ENCODE peak calls at places on chromosomes 13 and 19, in six cellular contexts. One of them, this sample, is unnamed.
A peak's percentile ranks its signal among the peaks of the same experiment; 100 is the strongest.

GRCh38 chr19:27971071-27971470 is 1241.9 kb downstream of the UQCRFS1 start:
- DNase-seq in stomach: no peak
- DNase-seq in transverse colon: no peak
- DNase-seq in tibial nerve: no peak
- DNase-seq in K562: no peak
- DNase-seq in ovary: no peak
- DNase-seq in this sample: no peak

GRCh38 chr13:81318231-81319019 is 977.5 kb upstream of the SPRY2 start:
- DNase-seq in tibial nerve: no peak
- DNase-seq in transverse colon: no peak
- DNase-seq in stomach: no peak
- DNase-seq in K562: no peak
- DNase-seq in ovary: no peak
- DNase-seq in this sample: no peak

GRCh38 chr19:36916991-36917390 is 859 bp downstream of the ZNF568 start:
- DNase-seq in tibial nerve: no peak
- DNase-seq in ovary: no peak
- DNase-seq in K562: no peak
- DNase-seq in stomach: no peak
- DNase-seq in transverse colon: no peak
- DNase-seq in this sample: no peak

GRCh38 chr13:85970727-85971126 is 171.5 kb upstream of the SLITRK6 start:
- DNase-seq in tibial nerve: no peak
- DNase-seq in stomach: no peak
- DNase-seq in K562: no peak
- DNase-seq in ovary: no peak
- DNase-seq in transverse colon: no peak
- DNase-seq in this sample: no peak

GRCh38 chr13:88674841-88675240 is 1003.7 kb downstream of the SLITRK5 start:
- DNase-seq in K562: no peak
- DNase-seq in transverse colon: no peak
- DNase-seq in stomach: no peak
- DNase-seq in tibial nerve: no peak
- DNase-seq in ovary: no peak
- DNase-seq in this sample: no peak

GRCh38 chr13:113157206-113157928 is 1.1 kb upstream of the PROZ start:
- DNase-seq in tibial nerve: no peak
- DNase-seq in ovary: no peak
- DNase-seq in K562: no peak
- DNase-seq in stomach: no peak
- DNase-seq in transverse colon: no peak
- DNase-seq in this sample: no peak

GRCh38 chr13:77460195-77460594 is 75.3 kb upstream of the SCEL start:
- DNase-seq in stomach: peak; percentile 39
- DNase-seq in tibial nerve: peak; percentile 27
- DNase-seq in transverse colon: no peak
- DNase-seq in K562: no peak
- DNase-seq in ovary: no peak
- DNase-seq in this sample: peak; percentile 69

GRCh38 chr13:40609972-40610726 is 56.3 kb downstream of the FOXO1 start:
- DNase-seq in transverse colon: peak; percentile 30
- DNase-seq in stomach: no peak
- DNase-seq in ovary: no peak
- DNase-seq in K562: no peak
- DNase-seq in tibial nerve: no peak
- DNase-seq in this sample: no peak

GRCh38 chr13:44921931-44922758 is 67.1 kb downstream of the NUFIP1 start:
- DNase-seq in stomach: peak; percentile 64
- DNase-seq in tibial nerve: peak; percentile 54
- DNase-seq in K562: no peak
- DNase-seq in ovary: no peak
- DNase-seq in transverse colon: peak; percentile 31
- DNase-seq in this sample: peak; percentile 79

GRCh38 chr13:48405865-48406264 is 7.0 kb downstream of the LPAR6 start:
- DNase-seq in transverse colon: no peak
- DNase-seq in stomach: no peak
- DNase-seq in ovary: no peak
- DNase-seq in tibial nerve: no peak
- DNase-seq in K562: no peak
- DNase-seq in this sample: no peak

GRCh38 chr13:45670481-45670880 is 31.6 kb upstream of the CBY2 start:
- DNase-seq in ovary: no peak
- DNase-seq in stomach: no peak
- DNase-seq in transverse colon: no peak
- DNase-seq in tibial nerve: no peak
- DNase-seq in K562: no peak
- DNase-seq in this sample: no peak

DNA sequence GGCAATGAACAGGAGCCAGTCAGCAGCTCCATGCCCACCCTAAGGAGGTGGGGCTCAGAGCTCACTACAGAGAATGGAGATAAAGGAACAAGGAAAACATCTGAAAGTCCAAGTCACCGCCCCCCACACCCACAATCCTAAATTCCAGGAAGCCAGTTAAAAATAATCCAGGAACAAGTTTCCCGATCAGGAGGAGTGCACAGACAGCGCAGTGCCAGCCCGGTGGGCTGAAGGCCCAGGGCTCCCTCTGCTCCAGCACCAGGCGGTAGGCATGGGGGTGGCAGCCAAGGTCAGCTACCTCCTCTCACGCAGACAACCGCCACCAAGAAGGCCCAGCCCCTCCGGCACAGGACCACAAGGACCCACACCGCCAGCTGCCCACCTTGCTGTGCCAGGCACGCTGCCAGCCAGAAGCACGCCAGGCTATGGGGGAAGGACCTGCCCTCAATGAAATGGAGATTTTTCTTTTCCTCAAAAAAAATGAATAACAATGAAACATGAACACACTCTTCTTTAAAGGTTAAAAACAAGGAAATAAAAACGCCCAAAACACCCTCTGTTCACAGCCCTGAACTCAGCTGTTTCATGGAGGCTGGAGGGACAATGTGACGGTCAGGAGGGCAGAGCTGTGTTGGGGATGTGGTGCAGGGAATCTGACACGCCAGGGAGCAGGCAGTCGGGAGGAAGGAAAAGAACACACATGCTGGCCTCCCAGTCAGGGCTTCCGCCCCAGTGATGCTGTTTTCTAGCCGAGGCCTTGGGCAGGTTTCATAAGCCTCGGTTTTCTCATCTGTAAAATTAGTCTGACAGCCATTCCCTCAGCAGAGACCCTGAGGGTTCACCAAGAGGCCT is 11.0 kb downstream of the STK24 start:
- DNase-seq in tibial nerve: no peak
- DNase-seq in stomach: peak; percentile 31
- DNase-seq in K562: no peak
- DNase-seq in transverse colon: peak; percentile 77
- DNase-seq in ovary: peak; percentile 49
- DNase-seq in this sample: peak; percentile 68
- H3K4me3 ChIP-seq in tibial nerve: no peak overlapping the region
- H3K4me3 ChIP-seq in stomach: no peak overlapping the region
- H3K4me3 ChIP-seq in K562: no peak overlapping the region
- H3K4me3 ChIP-seq in transverse colon: peak overlapping the region; percentile 31
- H3K4me3 ChIP-seq in ovary: no peak overlapping the region
- H3K4me3 ChIP-seq in this sample: no peak overlapping the region

GRCh38 chr19:35410487-35410886 is 37.6 kb upstream of the FFAR2 start:
- DNase-seq in tibial nerve: no peak
- DNase-seq in stomach: no peak
- DNase-seq in ovary: no peak
- DNase-seq in transverse colon: no peak
- DNase-seq in K562: no peak
- DNase-seq in this sample: no peak

GRCh38 chr19:35404879-35405622 is 34.2 kb downstream of the GPR42 start:
- DNase-seq in tibial nerve: no peak
- DNase-seq in transverse colon: peak; percentile 51
- DNase-seq in ovary: no peak
- DNase-seq in K562: peak; percentile 20
- DNase-seq in stomach: peak; percentile 37
- DNase-seq in this sample: no peak

GRCh38 chr19:35409191-35409590 is 38.3 kb downstream of the GPR42 start:
- DNase-seq in stomach: no peak
- DNase-seq in tibial nerve: no peak
- DNase-seq in K562: no peak
- DNase-seq in transverse colon: no peak
- DNase-seq in ovary: no peak
- DNase-seq in this sample: no peak

GRCh38 chr19:35407619-35408018 is 36.8 kb downstream of the GPR42 start:
- DNase-seq in transverse colon: no peak
- DNase-seq in ovary: no peak
- DNase-seq in tibial nerve: no peak
- DNase-seq in K562: no peak
- DNase-seq in stomach: no peak
- DNase-seq in this sample: no peak

DNA sequence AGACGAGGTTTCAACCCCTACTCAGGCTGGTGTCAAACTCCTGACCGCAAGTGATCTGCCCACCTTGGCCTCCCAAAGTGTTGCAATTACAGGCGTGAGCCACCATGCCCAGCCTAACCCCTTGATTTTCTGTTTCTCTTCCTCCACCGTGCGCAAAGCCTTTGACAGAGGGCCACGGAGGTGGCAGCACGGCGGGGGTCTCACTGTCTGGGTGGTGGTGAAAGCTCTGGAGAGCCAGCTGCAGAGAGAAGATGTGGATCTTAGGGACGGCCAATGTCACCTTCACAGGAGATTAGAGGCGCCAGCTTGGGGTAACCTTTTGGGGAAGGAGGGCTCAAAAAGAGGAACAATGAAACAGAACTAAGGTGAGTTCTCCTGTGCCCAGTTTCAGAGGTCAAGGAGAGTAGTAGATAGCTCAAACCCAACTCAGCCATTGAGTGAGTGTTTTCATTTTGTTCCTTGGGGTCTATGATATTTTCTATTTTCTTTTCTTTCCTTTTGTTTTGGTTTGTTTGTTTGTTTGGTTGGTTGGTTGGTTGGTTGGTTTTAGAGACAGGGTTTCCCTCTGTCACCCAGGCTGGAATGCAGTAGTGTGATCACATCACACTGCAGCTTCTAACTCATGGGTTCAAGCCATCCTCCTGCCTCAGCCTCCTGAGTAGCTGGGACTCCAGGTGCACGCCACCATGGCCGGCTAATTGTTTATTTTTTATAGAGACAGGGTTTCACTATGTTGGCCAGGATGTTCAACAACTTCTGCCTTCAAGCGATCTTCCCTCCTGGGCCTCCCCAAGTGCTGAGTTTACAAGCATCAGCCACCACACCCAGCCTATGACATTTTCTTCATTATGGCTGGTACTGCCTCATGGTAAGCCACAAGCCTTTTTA is 37.7 kb downstream of the GPR42 start:
- DNase-seq in transverse colon: no peak
- DNase-seq in stomach: no peak
- DNase-seq in K562: no peak
- DNase-seq in tibial nerve: no peak
- DNase-seq in ovary: no peak
- DNase-seq in this sample: no peak
- TF ChIP-seq EP300 in transverse colon: no peak
- TF ChIP-seq EP300 in stomach: no peak
- TF ChIP-seq EP300 in K562: no peak
- TF ChIP-seq EP300 in tibial nerve: no peak
- TF ChIP-seq EP300 in ovary: no peak
- TF ChIP-seq EP300 in this sample: no peak

DNA sequence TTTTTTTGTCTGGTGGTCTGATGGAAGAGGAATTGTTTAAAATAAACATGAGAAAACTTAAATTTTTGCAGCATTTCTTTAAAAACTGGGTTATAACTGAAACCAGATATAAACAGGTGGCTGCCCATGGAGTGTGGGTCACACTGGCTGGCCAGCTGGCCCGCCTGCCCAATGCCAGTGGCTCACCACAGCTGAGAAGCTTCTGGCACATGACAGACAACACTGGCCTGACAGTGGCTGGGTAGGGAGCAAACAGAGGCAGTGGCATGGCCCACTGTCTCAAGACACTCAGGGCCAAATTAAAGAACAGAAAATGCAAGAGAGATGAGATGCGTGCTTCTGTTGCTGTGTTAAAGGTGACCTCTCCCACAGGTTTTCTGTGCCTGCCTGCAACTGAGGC is 3.1 kb upstream of the SLC35E1 start:
- DNase-seq in stomach: no peak
- DNase-seq in ovary: no peak
- DNase-seq in K562: no peak
- DNase-seq in tibial nerve: no peak
- DNase-seq in transverse colon: no peak
- DNase-seq in this sample: no peak
- H3K4me3 ChIP-seq in stomach: no peak overlapping the region
- H3K4me3 ChIP-seq in ovary: no peak overlapping the region
- H3K4me3 ChIP-seq in K562: no peak overlapping the region
- H3K4me3 ChIP-seq in tibial nerve: no peak overlapping the region
- H3K4me3 ChIP-seq in transverse colon: no peak overlapping the region
- H3K4me3 ChIP-seq in this sample: no peak overlapping the region

GRCh38 chr19:55160986-55161365 is 3.4 kb upstream of the TNNI3 start:
- DNase-seq in K562: peak; percentile 25
- DNase-seq in stomach: no peak
- DNase-seq in tibial nerve: no peak
- DNase-seq in ovary: no peak
- DNase-seq in transverse colon: no peak
- DNase-seq in this sample: no peak

GRCh38 chr19:55160128-55160985 is 2.8 kb upstream of the TNNI3 start:
- DNase-seq in ovary: peak; percentile 44
- DNase-seq in transverse colon: peak; percentile 91
- DNase-seq in tibial nerve: peak; percentile 45
- DNase-seq in stomach: peak; percentile 93
- DNase-seq in K562: peak; percentile 92
- DNase-seq in this sample: peak; percentile 86

GRCh38 chr19:55158423-55158822 is 891 bp upstream of the TNNI3 start:
- DNase-seq in tibial nerve: no peak
- DNase-seq in stomach: no peak
- DNase-seq in ovary: no peak
- DNase-seq in K562: peak; percentile 8
- DNase-seq in transverse colon: no peak
- DNase-seq in this sample: no peak

GRCh38 chr19:55158848-55159793 is 1.6 kb upstream of the TNNI3 start:
- DNase-seq in K562: peak; percentile 78
- DNase-seq in stomach: no peak
- DNase-seq in transverse colon: no peak
- DNase-seq in tibial nerve: no peak
- DNase-seq in ovary: no peak
- DNase-seq in this sample: no peak

DNA sequence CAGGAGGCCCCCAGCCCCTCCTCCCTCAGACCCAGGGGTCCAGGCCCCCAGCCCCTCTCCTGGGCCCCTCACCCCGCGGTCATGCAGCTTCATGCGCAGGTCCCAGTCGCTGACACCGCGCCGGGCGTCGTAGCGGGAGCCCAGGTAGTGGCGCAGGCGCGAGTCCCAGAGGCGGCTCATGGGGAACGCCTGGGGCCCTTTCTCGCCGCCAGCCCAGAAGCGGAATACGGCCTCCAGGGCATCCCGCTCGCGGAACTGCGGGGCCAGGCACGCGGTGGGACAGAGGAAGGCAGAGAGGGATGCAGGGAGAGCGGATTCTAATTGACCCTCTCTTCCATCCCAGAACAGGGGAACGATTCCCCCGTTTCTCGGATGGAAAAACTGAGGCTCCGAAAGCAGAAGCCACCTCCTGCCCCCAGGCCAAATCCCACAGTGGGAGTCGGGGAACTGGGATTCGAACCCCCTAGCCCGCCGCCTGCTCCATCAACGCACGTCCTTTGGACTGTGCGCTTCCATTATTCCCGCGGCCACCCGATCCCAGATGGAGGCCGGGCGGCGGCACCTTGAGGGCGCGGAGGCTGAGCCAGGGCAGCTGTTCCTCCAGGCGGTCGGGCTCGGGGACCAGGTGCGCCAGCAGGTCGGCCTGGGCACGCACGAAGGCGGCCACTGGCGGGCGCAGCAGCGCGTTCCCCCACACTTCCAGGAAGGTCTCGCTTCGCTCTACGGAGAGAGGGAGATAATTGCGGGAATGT is 4.2 kb upstream of the TNNI3 start:
- DNase-seq in tibial nerve: no peak
- DNase-seq in K562: no peak
- DNase-seq in ovary: no peak
- DNase-seq in transverse colon: no peak
- DNase-seq in stomach: no peak
- DNase-seq in this sample: no peak
- TF ChIP-seq EP300 in tibial nerve: no peak
- TF ChIP-seq EP300 in K562: no peak
- TF ChIP-seq EP300 in ovary: no peak
- TF ChIP-seq EP300 in transverse colon: no peak
- TF ChIP-seq EP300 in stomach: no peak
- TF ChIP-seq EP300 in this sample: no peak

This sample was measured in sigmoid colon.